ENCODE peak calls at places on chromosome 4, in nine cellular contexts. F, S, H, L, E, C, Z, T and M are unnamed samples.

GRCh38 chr4:183760326-183760725 is 101.2 kb downstream of the TRAPPC11 start:
- DNase-seq in C (no peak), F (no peak), E (no peak), S (no peak), Z (no peak), H (no peak), T (no peak), L (no peak), M (no peak)

GRCh38 chr4:6815029-6815836 is 32.7 kb downstream of the KIAA0232 start:
- DNase-seq in H (no peak), C (no peak), T (no peak), S (no peak), L (no peak), F (no peak), Z (no peak), E (no peak), M (no peak)

GRCh38 chr4:104524591-104524990 is 29.9 kb upstream of the CXXC4 start:
- DNase-seq in E (no peak), T (no peak), S (no peak), F (no peak), L (no peak), C (no peak), H (no peak), Z (no peak), M (no peak)

GRCh38 chr4:75653845-75654503 is 19.2 kb downstream of the G3BP2 start:
- DNase-seq in H (no peak), F (no peak), S (peak; percentile 74), E (no peak), L (no peak), Z (no peak), T (no peak), C (no peak), M (no peak)

GRCh38 chr4:64784125-64784524 is 374.9 kb upstream of the TECRL start:
- DNase-seq in F (no peak), E (no peak), Z (no peak), S (peak; percentile 14), L (no peak), C (no peak), H (no peak), T (no peak), M (no peak)

GRCh38 chr4:32884198-32884597 is 2164.0 kb downstream of the PCDH7 start:
- DNase-seq in Z (no peak), E (peak; percentile 55), S (no peak), F (no peak), L (no peak), H (no peak), C (no peak), T (no peak), M (no peak)

GRCh38 chr4:19462117-19462516 is 789.6 kb upstream of the SLIT2 start:
- DNase-seq in E (no peak), C (no peak), S (no peak), F (no peak), Z (no peak), H (no peak), T (no peak), L (no peak), M (no peak)

GRCh38 chr4:123547167-123547817 is 150.7 kb downstream of the SPRY1 start:
- DNase-seq in Z (peak; percentile 67), F (peak; percentile 89), H (no peak), S (peak; percentile 94), T (no peak), E (no peak), L (no peak), C (no peak), M (no peak)

GRCh38 chr4:31106419-31106818 is 386.2 kb downstream of the PCDH7 start:
- DNase-seq in E (no peak), Z (no peak), T (no peak), H (no peak), C (no peak), L (no peak), S (no peak), F (no peak), M (no peak)

GRCh38 chr4:39124885-39125599 is 57.3 kb upstream of the WDR19 start:
- DNase-seq in L (no peak), T (no peak), H (no peak), Z (no peak), E (no peak), C (no peak), F (no peak), S (no peak), M (no peak)

GRCh38 chr4:89001647-89002518 is 55.1 kb downstream of the FAM13A start:
- DNase-seq in C (no peak), L (no peak), T (no peak), S (no peak), H (no peak), Z (no peak), F (no peak), E (peak; percentile 10), M (no peak)

GRCh38 chr4:127134490-127134889 is 498.3 kb upstream of the INTU start:
- DNase-seq in C (no peak), F (no peak), E (peak; percentile 19), T (no peak), Z (no peak), S (no peak), H (no peak), L (no peak), M (no peak)

GRCh38 chr4:84849051-84849640 is 117.3 kb downstream of the WDFY3 start:
- DNase-seq in E (no peak), Z (no peak), F (no peak), C (no peak), S (no peak), L (no peak), H (no peak), T (no peak), M (no peak)
- TF ChIP-seq CTCF in E (no peak), Z (no peak), F (no peak), C (no peak), S (no peak), L (no peak), H (no peak), T (no peak), M (no peak)

GRCh38 chr4:143531773-143532491 is 18.4 kb downstream of the SMARCA5 start:
- DNase-seq in H (no peak), L (no peak), E (no peak), F (no peak), Z (no peak), T (no peak), C (no peak), S (no peak), M (no peak)

DNA sequence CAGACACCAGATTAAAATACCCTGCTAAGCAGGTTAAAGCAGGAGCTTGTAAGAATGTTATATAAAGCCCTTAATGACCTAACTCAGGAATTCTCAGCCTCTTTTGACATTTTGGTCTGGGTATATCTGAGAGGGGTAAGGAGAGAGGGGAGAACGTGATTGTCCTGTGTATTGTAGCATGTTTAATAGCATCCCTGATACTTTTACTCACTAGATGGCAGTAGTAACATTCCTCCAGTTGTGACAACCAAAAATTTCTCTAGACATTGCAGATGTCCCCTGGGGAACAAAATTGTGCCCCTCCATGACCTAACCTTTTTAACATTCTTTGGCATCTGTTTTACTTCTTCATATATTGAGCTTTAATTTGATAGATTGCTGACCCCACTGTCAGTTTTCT is 17.9 kb downstream of the SMARCA5 start:
- DNase-seq in E (peak; percentile 29), H (no peak), T (no peak), Z (no peak), L (no peak), F (no peak), C (no peak), S (peak; percentile 17), M (no peak)
- TF ChIP-seq CTCF in E (peak; percentile 39), H (no peak), T (no peak), Z (no peak), L (peak; percentile 48), F (peak; percentile 40), C (peak; percentile 21), S (no peak), M (peak; percentile 30)

DNA sequence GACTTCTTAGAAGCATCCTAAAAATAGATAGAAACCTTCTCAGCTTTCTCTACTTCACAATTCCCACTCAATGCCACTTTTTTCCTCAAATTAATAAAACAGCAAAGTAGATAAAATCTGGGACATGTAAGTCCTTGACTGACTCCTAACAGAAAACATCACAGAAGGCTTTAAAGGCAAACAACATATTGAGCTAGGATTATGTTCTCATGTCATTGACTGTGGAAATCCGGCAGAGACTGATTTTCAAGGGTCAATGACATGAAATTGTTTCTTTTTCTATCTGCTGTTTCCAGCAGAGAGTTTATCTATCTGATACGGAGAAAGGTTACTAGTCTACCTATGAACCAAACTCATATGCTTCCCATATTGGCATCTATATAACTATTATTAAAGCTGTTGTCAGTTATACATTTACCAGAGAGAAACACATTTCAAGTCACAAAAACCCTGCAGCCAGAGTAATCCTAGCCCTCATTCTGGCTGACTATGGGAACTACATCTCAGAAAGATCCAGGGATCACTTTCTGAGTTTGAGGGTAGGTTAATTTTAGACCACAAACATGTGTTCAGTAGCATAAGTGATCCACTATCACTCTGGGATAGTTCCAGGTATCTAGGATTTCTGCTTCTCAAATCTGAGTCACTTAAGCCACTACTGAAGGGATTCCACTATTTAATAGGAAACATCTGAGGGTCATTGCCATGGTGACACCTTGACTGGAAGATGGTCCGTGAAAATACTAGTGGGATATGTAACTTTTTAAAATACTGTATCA is 147.6 kb downstream of the PPP3CA start:
- DNase-seq in C (no peak), S (no peak), Z (no peak), L (no peak), E (peak; percentile 59), H (no peak), T (no peak), F (no peak), M (no peak)
- TF ChIP-seq CTCF in C (no peak), S (no peak), Z (no peak), L (no peak), E (no peak), H (no peak), T (no peak), F (no peak), M (no peak)

GRCh38 chr4:37803348-37803973 is 23.0 kb upstream of the PGM2 start:
- DNase-seq in Z (no peak), H (no peak), S (peak; percentile 62), F (no peak), T (no peak), C (peak; percentile 21), E (peak; percentile 59), L (no peak), M (no peak)
- TF ChIP-seq CTCF in Z (peak; percentile 46), H (peak; percentile 62), S (peak; percentile 59), F (peak; percentile 57), T (peak; percentile 78), C (peak; percentile 12), E (peak; percentile 36), L (peak; percentile 74), M (peak; percentile 75)

DNA sequence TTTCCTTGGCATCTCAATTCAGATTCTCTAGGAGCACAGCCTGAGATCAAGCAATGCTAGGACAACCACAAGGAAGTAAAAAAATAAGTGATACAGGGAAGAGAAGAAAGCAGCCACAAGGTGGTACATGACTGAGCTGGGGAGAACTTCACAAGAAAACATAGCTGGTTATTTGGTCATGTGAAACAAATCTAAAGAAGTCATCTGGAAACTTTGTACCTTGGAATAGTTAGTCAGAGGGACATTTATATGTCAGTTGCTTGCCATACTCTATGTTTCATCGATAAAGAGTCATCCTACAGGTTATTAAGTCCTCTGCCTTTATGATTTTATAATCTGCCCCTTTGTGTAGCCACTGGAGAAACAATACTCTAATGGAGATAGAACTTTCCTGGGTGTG is 575.1 kb downstream of the IL15 start:
- DNase-seq in S (no peak), E (no peak), C (no peak), L (no peak), H (no peak), F (no peak), Z (no peak), T (no peak), M (no peak)
- TF ChIP-seq CTCF in S (no peak), E (no peak), C (no peak), L (no peak), H (no peak), F (no peak), Z (no peak), T (no peak), M (no peak)